ENCODE peak calls at places on chromosomes 2 and 18, in six cellular contexts. One of them, this sample, is unnamed.

GRCh38 chr2:239253264-239253663 is 147.6 kb downstream of the HDAC4 start:
- DNase-seq in stimulated activated CD8-positive, alpha-beta memory T cell treated with anti-CD3 and anti-CD28 coated beads, Interleukin-2, amount 100 ng/mL, for 48 hours: no peak
- DNase-seq in neural progenitor cell: no peak
- DNase-seq in fibroblast of the conjunctiva: no peak
- DNase-seq in Right ventricle myocardium superior: no peak
- DNase-seq in cardiac muscle cell: no peak
- DNase-seq in this sample: no peak

GRCh38 chr2:130341562-130342019 is 1.1 kb upstream of the IMP4 start:
- DNase-seq in stimulated activated CD8-positive, alpha-beta memory T cell treated with anti-CD3 and anti-CD28 coated beads, Interleukin-2, amount 100 ng/mL, for 48 hours: no peak
- DNase-seq in neural progenitor cell: no peak
- DNase-seq in fibroblast of the conjunctiva: no peak
- DNase-seq in Right ventricle myocardium superior: no peak
- DNase-seq in cardiac muscle cell: no peak
- DNase-seq in this sample: no peak

GRCh38 chr2:117763806-117764205 is 50.7 kb upstream of the DDX18 start:
- DNase-seq in stimulated activated CD8-positive, alpha-beta memory T cell treated with anti-CD3 and anti-CD28 coated beads, Interleukin-2, amount 100 ng/mL, for 48 hours: no peak
- DNase-seq in neural progenitor cell: no peak
- DNase-seq in fibroblast of the conjunctiva: no peak
- DNase-seq in Right ventricle myocardium superior: no peak
- DNase-seq in cardiac muscle cell: no peak
- DNase-seq in this sample: no peak

GRCh38 chr2:182360012-182360662 is 66.7 kb downstream of the PDE1A start:
- DNase-seq in stimulated activated CD8-positive, alpha-beta memory T cell treated with anti-CD3 and anti-CD28 coated beads, Interleukin-2, amount 100 ng/mL, for 48 hours: no peak
- DNase-seq in neural progenitor cell: no peak
- DNase-seq in fibroblast of the conjunctiva: peak
- DNase-seq in Right ventricle myocardium superior: peak
- DNase-seq in cardiac muscle cell: no peak
- DNase-seq in this sample: peak

GRCh38 chr2:236871500-236872001 is 214.1 kb upstream of the COPS8 start:
- DNase-seq in stimulated activated CD8-positive, alpha-beta memory T cell treated with anti-CD3 and anti-CD28 coated beads, Interleukin-2, amount 100 ng/mL, for 48 hours: no peak
- DNase-seq in neural progenitor cell: no peak
- DNase-seq in fibroblast of the conjunctiva: peak
- DNase-seq in Right ventricle myocardium superior: peak
- DNase-seq in cardiac muscle cell: no peak
- DNase-seq in this sample: peak

GRCh38 chr18:59823611-59824195 is 76.1 kb upstream of the PMAIP1 start:
- DNase-seq in stimulated activated CD8-positive, alpha-beta memory T cell treated with anti-CD3 and anti-CD28 coated beads, Interleukin-2, amount 100 ng/mL, for 48 hours: peak
- DNase-seq in neural progenitor cell: peak
- DNase-seq in fibroblast of the conjunctiva: peak
- DNase-seq in Right ventricle myocardium superior: no peak
- DNase-seq in cardiac muscle cell: peak
- DNase-seq in this sample: peak

GRCh38 chr2:72916743-72917137 is 579 bp upstream of the EMX1 start:
- DNase-seq in stimulated activated CD8-positive, alpha-beta memory T cell treated with anti-CD3 and anti-CD28 coated beads, Interleukin-2, amount 100 ng/mL, for 48 hours: no peak
- DNase-seq in neural progenitor cell: peak
- DNase-seq in fibroblast of the conjunctiva: no peak
- DNase-seq in Right ventricle myocardium superior: no peak
- DNase-seq in cardiac muscle cell: no peak
- DNase-seq in this sample: peak

GRCh38 chr18:9810994-9811393 is 74.8 kb upstream of the TXNDC2 start:
- DNase-seq in stimulated activated CD8-positive, alpha-beta memory T cell treated with anti-CD3 and anti-CD28 coated beads, Interleukin-2, amount 100 ng/mL, for 48 hours: no peak
- DNase-seq in neural progenitor cell: peak
- DNase-seq in fibroblast of the conjunctiva: no peak
- DNase-seq in Right ventricle myocardium superior: no peak
- DNase-seq in cardiac muscle cell: peak
- DNase-seq in this sample: peak

GRCh38 chr18:46281185-46282176 is 177.3 kb downstream of the HAUS1 start:
- DNase-seq in stimulated activated CD8-positive, alpha-beta memory T cell treated with anti-CD3 and anti-CD28 coated beads, Interleukin-2, amount 100 ng/mL, for 48 hours: peak
- DNase-seq in neural progenitor cell: peak
- DNase-seq in fibroblast of the conjunctiva: peak
- DNase-seq in Right ventricle myocardium superior: peak
- DNase-seq in cardiac muscle cell: peak
- DNase-seq in this sample: no peak

GRCh38 chr2:9284521-9285297 is 78.1 kb downstream of the ASAP2 start:
- DNase-seq in stimulated activated CD8-positive, alpha-beta memory T cell treated with anti-CD3 and anti-CD28 coated beads, Interleukin-2, amount 100 ng/mL, for 48 hours: no peak
- DNase-seq in neural progenitor cell: no peak
- DNase-seq in fibroblast of the conjunctiva: no peak
- DNase-seq in Right ventricle myocardium superior: no peak
- DNase-seq in cardiac muscle cell: no peak
- DNase-seq in this sample: no peak

GRCh38 chr2:203340791-203341487 is 12.7 kb downstream of the ABI2 start:
- DNase-seq in stimulated activated CD8-positive, alpha-beta memory T cell treated with anti-CD3 and anti-CD28 coated beads, Interleukin-2, amount 100 ng/mL, for 48 hours: no peak
- DNase-seq in neural progenitor cell: peak
- DNase-seq in fibroblast of the conjunctiva: peak
- DNase-seq in Right ventricle myocardium superior: no peak
- DNase-seq in cardiac muscle cell: peak
- DNase-seq in this sample: no peak

GRCh38 chr2:221095381-221095780 is 476.7 kb downstream of the EPHA4 start:
- DNase-seq in stimulated activated CD8-positive, alpha-beta memory T cell treated with anti-CD3 and anti-CD28 coated beads, Interleukin-2, amount 100 ng/mL, for 48 hours: no peak
- DNase-seq in neural progenitor cell: peak
- DNase-seq in fibroblast of the conjunctiva: no peak
- DNase-seq in Right ventricle myocardium superior: no peak
- DNase-seq in cardiac muscle cell: no peak
- DNase-seq in this sample: no peak

GRCh38 chr2:211033765-211034164 is 477.4 kb downstream of the CPS1 start:
- DNase-seq in stimulated activated CD8-positive, alpha-beta memory T cell treated with anti-CD3 and anti-CD28 coated beads, Interleukin-2, amount 100 ng/mL, for 48 hours: no peak
- DNase-seq in neural progenitor cell: peak
- DNase-seq in fibroblast of the conjunctiva: no peak
- DNase-seq in Right ventricle myocardium superior: no peak
- DNase-seq in cardiac muscle cell: peak
- DNase-seq in this sample: no peak

GRCh38 chr18:48940854-48941531 is 9.8 kb downstream of the SMAD7 start:
- DNase-seq in stimulated activated CD8-positive, alpha-beta memory T cell treated with anti-CD3 and anti-CD28 coated beads, Interleukin-2, amount 100 ng/mL, for 48 hours: peak
- DNase-seq in neural progenitor cell: no peak
- DNase-seq in fibroblast of the conjunctiva: no peak
- DNase-seq in Right ventricle myocardium superior: no peak
- DNase-seq in cardiac muscle cell: no peak
- DNase-seq in this sample: no peak

GRCh38 chr2:156486614-156487013 is 50.4 kb downstream of the GPD2 start:
- DNase-seq in stimulated activated CD8-positive, alpha-beta memory T cell treated with anti-CD3 and anti-CD28 coated beads, Interleukin-2, amount 100 ng/mL, for 48 hours: no peak
- DNase-seq in neural progenitor cell: no peak
- DNase-seq in fibroblast of the conjunctiva: no peak
- DNase-seq in Right ventricle myocardium superior: no peak
- DNase-seq in cardiac muscle cell: no peak
- DNase-seq in this sample: no peak

GRCh38 chr2:236485519-236485918 is 84.1 kb upstream of the ACKR3 start:
- DNase-seq in stimulated activated CD8-positive, alpha-beta memory T cell treated with anti-CD3 and anti-CD28 coated beads, Interleukin-2, amount 100 ng/mL, for 48 hours: no peak
- DNase-seq in neural progenitor cell: peak
- DNase-seq in fibroblast of the conjunctiva: no peak
- DNase-seq in Right ventricle myocardium superior: no peak
- DNase-seq in cardiac muscle cell: no peak
- DNase-seq in this sample: no peak

GRCh38 chr2:16138811-16139662 is 198.7 kb downstream of the MYCN start:
- DNase-seq in stimulated activated CD8-positive, alpha-beta memory T cell treated with anti-CD3 and anti-CD28 coated beads, Interleukin-2, amount 100 ng/mL, for 48 hours: no peak
- DNase-seq in neural progenitor cell: peak
- DNase-seq in fibroblast of the conjunctiva: no peak
- DNase-seq in Right ventricle myocardium superior: no peak
- DNase-seq in cardiac muscle cell: no peak
- DNase-seq in this sample: no peak

GRCh38 chr2:210541280-210541902 is 15.0 kb upstream of the CPS1 start:
- DNase-seq in stimulated activated CD8-positive, alpha-beta memory T cell treated with anti-CD3 and anti-CD28 coated beads, Interleukin-2, amount 100 ng/mL, for 48 hours: no peak
- DNase-seq in neural progenitor cell: no peak
- DNase-seq in fibroblast of the conjunctiva: peak
- DNase-seq in Right ventricle myocardium superior: no peak
- DNase-seq in cardiac muscle cell: no peak
- DNase-seq in this sample: no peak

GRCh38 chr2:98476192-98476868 is 31.7 kb downstream of the INPP4A start:
- DNase-seq in stimulated activated CD8-positive, alpha-beta memory T cell treated with anti-CD3 and anti-CD28 coated beads, Interleukin-2, amount 100 ng/mL, for 48 hours: no peak
- DNase-seq in neural progenitor cell: no peak
- DNase-seq in fibroblast of the conjunctiva: no peak
- DNase-seq in Right ventricle myocardium superior: no peak
- DNase-seq in cardiac muscle cell: no peak
- DNase-seq in this sample: peak

GRCh38 chr2:28381225-28382180 is 11.2 kb upstream of the FOSL2 start:
- DNase-seq in stimulated activated CD8-positive, alpha-beta memory T cell treated with anti-CD3 and anti-CD28 coated beads, Interleukin-2, amount 100 ng/mL, for 48 hours: no peak
- DNase-seq in neural progenitor cell: no peak
- DNase-seq in fibroblast of the conjunctiva: no peak
- DNase-seq in Right ventricle myocardium superior: no peak
- DNase-seq in cardiac muscle cell: no peak
- DNase-seq in this sample: no peak

GRCh38 chr2:28055325-28055970 is 164.9 kb downstream of the BABAM2 start:
- DNase-seq in stimulated activated CD8-positive, alpha-beta memory T cell treated with anti-CD3 and anti-CD28 coated beads, Interleukin-2, amount 100 ng/mL, for 48 hours: no peak
- DNase-seq in neural progenitor cell: no peak
- DNase-seq in fibroblast of the conjunctiva: no peak
- DNase-seq in Right ventricle myocardium superior: no peak
- DNase-seq in cardiac muscle cell: no peak
- DNase-seq in this sample: no peak

GRCh38 chr2:224754129-224754528 is 38.0 kb upstream of the CCDC195 start:
- DNase-seq in stimulated activated CD8-positive, alpha-beta memory T cell treated with anti-CD3 and anti-CD28 coated beads, Interleukin-2, amount 100 ng/mL, for 48 hours: no peak
- DNase-seq in neural progenitor cell: no peak
- DNase-seq in fibroblast of the conjunctiva: peak
- DNase-seq in Right ventricle myocardium superior: no peak
- DNase-seq in cardiac muscle cell: no peak
- DNase-seq in this sample: no peak

GRCh38 chr2:148719941-148720436 is 75.4 kb downstream of the EPC2 start:
- DNase-seq in stimulated activated CD8-positive, alpha-beta memory T cell treated with anti-CD3 and anti-CD28 coated beads, Interleukin-2, amount 100 ng/mL, for 48 hours: no peak
- DNase-seq in neural progenitor cell: no peak
- DNase-seq in fibroblast of the conjunctiva: no peak
- DNase-seq in Right ventricle myocardium superior: peak
- DNase-seq in cardiac muscle cell: no peak
- DNase-seq in this sample: peak

GRCh38 chr2:135585586-135585985 is 54.3 kb downstream of the R3HDM1 start:
- DNase-seq in stimulated activated CD8-positive, alpha-beta memory T cell treated with anti-CD3 and anti-CD28 coated beads, Interleukin-2, amount 100 ng/mL, for 48 hours: no peak
- DNase-seq in neural progenitor cell: no peak
- DNase-seq in fibroblast of the conjunctiva: peak
- DNase-seq in Right ventricle myocardium superior: no peak
- DNase-seq in cardiac muscle cell: no peak
- DNase-seq in this sample: no peak

GRCh38 chr2:45930396-45930792 is 278.9 kb downstream of the PRKCE start:
- DNase-seq in stimulated activated CD8-positive, alpha-beta memory T cell treated with anti-CD3 and anti-CD28 coated beads, Interleukin-2, amount 100 ng/mL, for 48 hours: no peak
- DNase-seq in neural progenitor cell: no peak
- DNase-seq in fibroblast of the conjunctiva: no peak
- DNase-seq in Right ventricle myocardium superior: no peak
- DNase-seq in cardiac muscle cell: no peak
- DNase-seq in this sample: no peak

GRCh38 chr2:3839489-3839888 is 136.1 kb downstream of the DCDC2C start:
- DNase-seq in stimulated activated CD8-positive, alpha-beta memory T cell treated with anti-CD3 and anti-CD28 coated beads, Interleukin-2, amount 100 ng/mL, for 48 hours: no peak
- DNase-seq in neural progenitor cell: peak
- DNase-seq in fibroblast of the conjunctiva: no peak
- DNase-seq in Right ventricle myocardium superior: no peak
- DNase-seq in cardiac muscle cell: peak
- DNase-seq in this sample: no peak

GRCh38 chr2:10574911-10575310 is 114.9 kb downstream of the NOL10 start:
- DNase-seq in stimulated activated CD8-positive, alpha-beta memory T cell treated with anti-CD3 and anti-CD28 coated beads, Interleukin-2, amount 100 ng/mL, for 48 hours: no peak
- DNase-seq in neural progenitor cell: no peak
- DNase-seq in fibroblast of the conjunctiva: no peak
- DNase-seq in Right ventricle myocardium superior: no peak
- DNase-seq in cardiac muscle cell: no peak
- DNase-seq in this sample: no peak

GRCh38 chr2:102436284-102436683 is 13.3 kb downstream of the IL18RAP start:
- DNase-seq in stimulated activated CD8-positive, alpha-beta memory T cell treated with anti-CD3 and anti-CD28 coated beads, Interleukin-2, amount 100 ng/mL, for 48 hours: peak
- DNase-seq in neural progenitor cell: no peak
- DNase-seq in fibroblast of the conjunctiva: no peak
- DNase-seq in Right ventricle myocardium superior: no peak
- DNase-seq in cardiac muscle cell: no peak
- DNase-seq in this sample: no peak

GRCh38 chr2:163859951-163860350 is 124.1 kb upstream of the FIGN start:
- DNase-seq in stimulated activated CD8-positive, alpha-beta memory T cell treated with anti-CD3 and anti-CD28 coated beads, Interleukin-2, amount 100 ng/mL, for 48 hours: no peak
- DNase-seq in neural progenitor cell: no peak
- DNase-seq in fibroblast of the conjunctiva: no peak
- DNase-seq in Right ventricle myocardium superior: no peak
- DNase-seq in cardiac muscle cell: no peak
- DNase-seq in this sample: no peak

GRCh38 chr2:143255899-143256298 is 126.7 kb downstream of the ARHGAP15 start:
- DNase-seq in stimulated activated CD8-positive, alpha-beta memory T cell treated with anti-CD3 and anti-CD28 coated beads, Interleukin-2, amount 100 ng/mL, for 48 hours: no peak
- DNase-seq in neural progenitor cell: no peak
- DNase-seq in fibroblast of the conjunctiva: no peak
- DNase-seq in Right ventricle myocardium superior: no peak
- DNase-seq in cardiac muscle cell: no peak
- DNase-seq in this sample: no peak

GRCh38 chr18:28267276-28267675 is 90.3 kb upstream of the CDH2 start:
- DNase-seq in stimulated activated CD8-positive, alpha-beta memory T cell treated with anti-CD3 and anti-CD28 coated beads, Interleukin-2, amount 100 ng/mL, for 48 hours: no peak
- DNase-seq in neural progenitor cell: no peak
- DNase-seq in fibroblast of the conjunctiva: no peak
- DNase-seq in Right ventricle myocardium superior: no peak
- DNase-seq in cardiac muscle cell: no peak
- DNase-seq in this sample: no peak

GRCh38 chr2:127083819-127084503 is 23.0 kb downstream of the BIN1 start:
- DNase-seq in stimulated activated CD8-positive, alpha-beta memory T cell treated with anti-CD3 and anti-CD28 coated beads, Interleukin-2, amount 100 ng/mL, for 48 hours: no peak
- DNase-seq in neural progenitor cell: no peak
- DNase-seq in fibroblast of the conjunctiva: peak
- DNase-seq in Right ventricle myocardium superior: peak
- DNase-seq in cardiac muscle cell: no peak
- DNase-seq in this sample: peak

GRCh38 chr2:15788458-15789229 is 151.7 kb upstream of the MYCN start:
- DNase-seq in stimulated activated CD8-positive, alpha-beta memory T cell treated with anti-CD3 and anti-CD28 coated beads, Interleukin-2, amount 100 ng/mL, for 48 hours: no peak
- DNase-seq in neural progenitor cell: peak
- DNase-seq in fibroblast of the conjunctiva: no peak
- DNase-seq in Right ventricle myocardium superior: no peak
- DNase-seq in cardiac muscle cell: no peak
- DNase-seq in this sample: no peak